ENCODE peak calls at places on chromosomes 4 and X, in six cellular contexts. D, P, X, E, L and S are unnamed samples.

GRCh38 chr4:15240764-15241163 is 187.1 kb upstream of the C1QTNF7 start:
- DNase-seq in D (no peak), P (no peak), X (peak), E (no peak), L (no peak), S (no peak)

GRCh38 chrX:46649421-46650260 is 76.1 kb downstream of the CHST7 start:
- DNase-seq in D (peak), P (no peak), X (peak), E (peak), L (no peak), S (no peak)

GRCh38 chr4:67122029-67122428 is 423.3 kb downstream of the CENPC start:
- DNase-seq in D (no peak), P (no peak), X (no peak), E (peak), L (no peak), S (no peak)

GRCh38 chrX:9538544-9539045 is 73.7 kb downstream of the TBL1X start:
- DNase-seq in D (no peak), P (peak), X (no peak), E (no peak), L (no peak), S (peak)

GRCh38 chr4:67575889-67576329 is 17.4 kb downstream of the STAP1 start:
- DNase-seq in D (no peak), P (no peak), X (no peak), E (no peak), L (no peak), S (peak)

GRCh38 chrX:38880460-38880859 is 79.2 kb downstream of the MID1IP1 start:
- DNase-seq in D (no peak), P (no peak), X (peak), E (peak), L (no peak), S (no peak)

GRCh38 chr4:23305026-23305425 is 584.8 kb downstream of the PPARGC1A start:
- DNase-seq in D (no peak), P (no peak), X (no peak), E (no peak), L (no peak), S (no peak)

GRCh38 chr4:96093057-96093456 is 253.2 kb downstream of the PDHA2 start:
- DNase-seq in D (no peak), P (no peak), X (no peak), E (no peak), L (no peak), S (no peak)

GRCh38 chr4:60657802-60658201 is 542.3 kb upstream of the ADGRL3 start:
- DNase-seq in D (no peak), P (no peak), X (peak), E (no peak), L (no peak), S (no peak)

GRCh38 chr4:99058228-99058627 is 30.4 kb downstream of the ADH5 start:
- DNase-seq in D (no peak), P (no peak), X (no peak), E (no peak), L (no peak), S (no peak)

GRCh38 chrX:2801223-2801622 is 27.5 kb upstream of the GYG2 start:
- DNase-seq in D (no peak), P (peak), X (no peak), E (no peak), L (no peak), S (no peak)

GRCh38 chr4:112231779-112232713 is at the start of gene AP1AR:
- DNase-seq in D (peak), P (peak), X (peak), E (peak), L (peak), S (peak)
- TF ChIP-seq POLR2A in D (peak), P (no peak), X (peak), E (peak), L (peak), S (peak)

GRCh38 chr4:76208005-76208765 is 5.4 kb downstream of the SCARB2 start:
- DNase-seq in D (peak), P (peak), X (peak), E (peak), L (peak), S (no peak)
- TF ChIP-seq POLR2A in D (no peak), P (no peak), X (no peak), E (peak), L (no peak), S (no peak)

GRCh38 chr4:102500371-102501175 is 586 bp upstream of the NFKB1 start:
- DNase-seq in D (peak), P (peak), X (peak), E (peak), L (no peak), S (peak)

GRCh38 chr4:102503831-102504786 is 3.0 kb downstream of the NFKB1 start:
- DNase-seq in D (no peak), P (no peak), X (no peak), E (no peak), L (no peak), S (peak)

GRCh38 chr4:102503301-102503746 is 2.2 kb downstream of the NFKB1 start:
- DNase-seq in D (no peak), P (no peak), X (no peak), E (peak), L (no peak), S (peak)

GRCh38 chr4:102501176-102501634 is at the start of gene NFKB1:
- DNase-seq in D (peak), P (peak), X (peak), E (peak), L (no peak), S (peak)

GRCh38 chr4:102501635-102502382 is 650 bp downstream of the NFKB1 start:
- DNase-seq in D (peak), P (peak), X (peak), E (peak), L (peak), S (peak)
- TF ChIP-seq POLR2A in D (no peak), P (no peak), X (peak), E (no peak), L (peak), S (peak)

GRCh38 chrX:130263016-130263415 is 5.7 kb downstream of the ZNF280C start:
- DNase-seq in D (no peak), P (no peak), X (peak), E (no peak), L (no peak), S (no peak)

GRCh38 chrX:130264573-130264972 is 4.1 kb downstream of the ZNF280C start:
- DNase-seq in D (no peak), P (no peak), X (peak), E (no peak), L (no peak), S (no peak)

GRCh38 chrX:130268500-130269170 is at the start of gene ZNF280C:
- DNase-seq in D (peak), P (peak), X (peak), E (peak), L (peak), S (peak)
- TF ChIP-seq POLR2A in D (peak), P (no peak), X (peak), E (peak), L (no peak), S (peak)

DNA sequence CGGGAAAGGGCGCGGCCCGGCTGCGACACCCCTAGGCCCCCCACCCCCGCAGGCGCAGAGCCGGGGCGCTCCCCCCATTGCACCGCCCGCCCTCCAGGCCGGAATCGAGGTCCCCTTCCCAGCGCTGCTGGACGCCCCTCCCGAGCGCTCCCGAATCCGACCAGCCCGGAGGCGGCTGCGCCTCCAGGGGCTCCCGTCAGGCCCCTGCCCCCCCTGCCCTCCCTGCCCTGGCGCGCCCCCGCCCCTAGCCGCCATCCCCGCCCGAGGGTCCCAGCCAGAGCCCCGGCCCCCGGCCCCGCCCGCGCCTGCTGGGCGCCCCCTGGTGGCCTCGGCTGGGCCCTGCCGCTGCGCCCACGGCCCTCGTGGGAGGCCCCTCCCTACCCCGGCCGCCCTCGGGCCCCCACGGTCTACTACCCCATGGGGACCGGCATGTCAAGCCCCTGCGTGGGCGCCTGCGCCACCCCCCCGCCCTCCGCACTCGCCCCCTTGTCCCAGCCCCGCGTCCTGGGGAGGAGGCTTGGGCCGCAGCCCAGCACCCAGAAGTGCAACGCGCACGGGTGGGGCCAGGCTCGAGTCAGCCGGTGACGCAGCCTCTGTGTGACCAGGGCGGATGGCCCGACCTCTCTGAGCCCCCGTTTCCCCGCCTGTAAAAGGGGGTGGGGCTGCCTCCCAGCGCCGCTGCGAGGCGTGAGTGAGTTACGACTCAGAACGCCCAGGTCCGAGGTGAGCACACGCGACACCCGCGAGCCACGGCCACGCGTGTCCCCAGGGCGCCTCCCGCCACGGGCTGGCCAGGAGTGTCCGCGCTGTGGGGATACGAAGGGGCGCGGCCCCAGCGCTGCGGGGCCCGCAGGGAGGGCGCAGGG is 104.9 kb downstream of the FAM53A start:
- DNase-seq in D (peak), P (peak), X (peak), E (peak), L (no peak), S (peak)
- TF ChIP-seq POLR2A in D (no peak), P (no peak), X (no peak), E (no peak), L (no peak), S (peak)